ENCODE peak calls at places on chromosomes 16 and 17, in eight cellular contexts. C, K, B, P, E, S, V and I are unnamed samples.

GRCh38 chr17:4853195-4853762 is 20.1 kb downstream of the MINK1 start:
- DNase-seq in C (no peak), P (no peak), V (no peak), B (no peak), S (no peak), E (no peak), K (no peak), I (no peak)

GRCh38 chr16:55473584-55473983 is 5.4 kb upstream of the MMP2 start:
- DNase-seq in V (no peak), C (no peak), K (no peak), B (no peak), P (no peak), S (no peak), E (no peak), I (no peak)

GRCh38 chr17:32536736-32537646 is 50.2 kb downstream of the CDK5R1 start:
- DNase-seq in B (no peak), C (no peak), E (peak), S (no peak), P (peak), K (no peak), V (no peak), I (no peak)

GRCh38 chr16:22188267-22188594 is 17.8 kb upstream of the EEF2K start:
- DNase-seq in S (no peak), C (no peak), K (no peak), B (no peak), E (no peak), V (no peak), P (no peak), I (no peak)

GRCh38 chr16:53018834-53019416 is 33.8 kb downstream of the CHD9NB start:
- DNase-seq in V (no peak), B (no peak), C (no peak), S (no peak), P (no peak), K (no peak), E (no peak), I (no peak)

GRCh38 chr17:76504117-76504516 is 2.9 kb upstream of the RHBDF2 start:
- DNase-seq in E (peak), K (no peak), S (no peak), P (no peak), B (no peak), C (no peak), V (no peak), I (no peak)

GRCh38 chr16:11145173-11145820 is 110.7 kb downstream of the SOCS1 start:
- DNase-seq in B (no peak), P (no peak), V (no peak), K (no peak), E (no peak), S (no peak), C (no peak), I (no peak)

GRCh38 chr16:27223226-27223610 is 19.9 kb downstream of the KDM8 start:
- DNase-seq in K (peak), B (no peak), V (no peak), S (no peak), E (no peak), C (no peak), P (no peak), I (no peak)

GRCh38 chr16:9813665-9814064 is 368.6 kb downstream of the GRIN2A start:
- DNase-seq in K (no peak), S (no peak), P (no peak), V (no peak), E (no peak), C (no peak), B (no peak), I (no peak)

GRCh38 chr17:45168991-45169752 is 7.5 kb downstream of the HEXIM2 start:
- DNase-seq in B (no peak), S (no peak), V (no peak), P (no peak), K (no peak), C (no peak), E (no peak), I (no peak)

GRCh38 chr16:66459878-66460277 is 32.8 kb downstream of the BEAN1 start:
- DNase-seq in B (no peak), K (no peak), C (peak), P (no peak), E (peak), S (no peak), V (no peak), I (no peak)

GRCh38 chr17:62780951-62781350 is 27.2 kb downstream of the MARCHF10 start:
- DNase-seq in B (no peak), E (peak), S (no peak), V (no peak), P (no peak), C (no peak), K (no peak), I (no peak)

GRCh38 chr16:4260360-4260759 is 12.5 kb downstream of the TFAP4 start:
- DNase-seq in P (peak), C (peak), V (no peak), E (no peak), K (no peak), S (no peak), B (no peak), I (peak)

GRCh38 chr17:77364381-77364911 is 223.7 kb downstream of the SEC14L1 start:
- DNase-seq in S (no peak), E (no peak), C (no peak), P (no peak), K (no peak), B (no peak), V (no peak), I (no peak)

GRCh38 chr16:38941-39892 is 14.2 kb downstream of the POLR3K start:
- DNase-seq in V (no peak), B (peak), P (peak), C (peak), E (no peak), K (peak), S (no peak), I (no peak)

GRCh38 chr16:4601317-4602186 is 13.1 kb downstream of the UBALD1 start:
- DNase-seq in V (no peak), C (no peak), B (no peak), K (no peak), P (no peak), S (no peak), E (no peak), I (no peak)

GRCh38 chr17:78806451-78806850 is 24.4 kb upstream of the CYTH1 start:
- DNase-seq in S (no peak), E (no peak), K (no peak), B (peak), C (no peak), V (no peak), P (no peak), I (no peak)